ENCODE peak calls at places on chromosome 17, in ten cellular contexts. One of them, this sample, is unnamed.

GRCh38 chr17:58252141-58252540 is 13.8 kb downstream of the LPO start:
- DNase-seq in foreskin fibroblast: no peak
- DNase-seq in AG04449: no peak
- DNase-seq in psoas muscle: no peak
- DNase-seq in fibroblast of lung: no peak
- DNase-seq in tibial nerve: no peak
- DNase-seq in fibroblast of mammary gland: no peak
- DNase-seq in mucosa of descending colon: no peak
- DNase-seq in MM.1S: no peak
- DNase-seq in brain microvascular endothelial cell: no peak
- DNase-seq in this sample: no peak

GRCh38 chr17:13688716-13689115 is 87.0 kb upstream of the HS3ST3A1 start:
- DNase-seq in foreskin fibroblast: no peak
- DNase-seq in AG04449: no peak
- DNase-seq in psoas muscle: no peak
- DNase-seq in fibroblast of lung: no peak
- DNase-seq in tibial nerve: no peak
- DNase-seq in fibroblast of mammary gland: no peak
- DNase-seq in mucosa of descending colon: no peak
- DNase-seq in MM.1S: no peak
- DNase-seq in brain microvascular endothelial cell: no peak
- DNase-seq in this sample: no peak

GRCh38 chr17:10063730-10064221 is 134.6 kb downstream of the GAS7 start:
- DNase-seq in foreskin fibroblast: peak
- DNase-seq in AG04449: no peak
- DNase-seq in psoas muscle: no peak
- DNase-seq in fibroblast of lung: no peak
- DNase-seq in tibial nerve: no peak
- DNase-seq in fibroblast of mammary gland: no peak
- DNase-seq in mucosa of descending colon: peak
- DNase-seq in MM.1S: no peak
- DNase-seq in brain microvascular endothelial cell: no peak
- DNase-seq in this sample: no peak

GRCh38 chr17:44159519-44160210 is 10.8 kb upstream of the ASB16 start:
- DNase-seq in foreskin fibroblast: no peak
- DNase-seq in AG04449: no peak
- DNase-seq in psoas muscle: no peak
- DNase-seq in fibroblast of lung: no peak
- DNase-seq in tibial nerve: no peak
- DNase-seq in fibroblast of mammary gland: peak
- DNase-seq in mucosa of descending colon: no peak
- DNase-seq in MM.1S: no peak
- DNase-seq in brain microvascular endothelial cell: peak
- DNase-seq in this sample: no peak

GRCh38 chr17:20008242-20009051 is 712 bp upstream of the SPECC1 start:
- DNase-seq in foreskin fibroblast: no peak
- DNase-seq in AG04449: no peak
- DNase-seq in psoas muscle: no peak
- DNase-seq in fibroblast of lung: peak
- DNase-seq in tibial nerve: no peak
- DNase-seq in fibroblast of mammary gland: peak
- DNase-seq in mucosa of descending colon: peak
- DNase-seq in MM.1S: no peak
- DNase-seq in brain microvascular endothelial cell: no peak
- DNase-seq in this sample: no peak

GRCh38 chr17:7095642-7096041 is 15.6 kb upstream of the CLEC10A start:
- DNase-seq in foreskin fibroblast: no peak
- DNase-seq in AG04449: no peak
- DNase-seq in psoas muscle: no peak
- DNase-seq in fibroblast of lung: no peak
- DNase-seq in tibial nerve: no peak
- DNase-seq in fibroblast of mammary gland: no peak
- DNase-seq in mucosa of descending colon: no peak
- DNase-seq in MM.1S: no peak
- DNase-seq in brain microvascular endothelial cell: no peak
- DNase-seq in this sample: no peak

GRCh38 chr17:64040201-64040600 is 19.8 kb upstream of the ICAM2 start:
- DNase-seq in foreskin fibroblast: no peak
- DNase-seq in AG04449: no peak
- DNase-seq in psoas muscle: no peak
- DNase-seq in fibroblast of lung: no peak
- DNase-seq in tibial nerve: no peak
- DNase-seq in fibroblast of mammary gland: no peak
- DNase-seq in mucosa of descending colon: no peak
- DNase-seq in MM.1S: no peak
- DNase-seq in brain microvascular endothelial cell: no peak
- DNase-seq in this sample: no peak

GRCh38 chr17:19447085-19447583 is 36.1 kb downstream of the RNF112 start:
- DNase-seq in foreskin fibroblast: peak
- DNase-seq in AG04449: peak
- DNase-seq in psoas muscle: peak
- DNase-seq in fibroblast of lung: peak
- DNase-seq in tibial nerve: peak
- DNase-seq in fibroblast of mammary gland: peak
- DNase-seq in mucosa of descending colon: no peak
- DNase-seq in MM.1S: peak
- DNase-seq in brain microvascular endothelial cell: peak
- DNase-seq in this sample: no peak

GRCh38 chr17:63774982-63775290 is 966 bp downstream of the DDX42 start:
- DNase-seq in foreskin fibroblast: no peak
- DNase-seq in AG04449: no peak
- DNase-seq in psoas muscle: no peak
- DNase-seq in fibroblast of lung: peak
- DNase-seq in tibial nerve: no peak
- DNase-seq in fibroblast of mammary gland: no peak
- DNase-seq in mucosa of descending colon: no peak
- DNase-seq in MM.1S: peak
- DNase-seq in brain microvascular endothelial cell: no peak
- DNase-seq in this sample: no peak

GRCh38 chr17:64147110-64148016 is 17.4 kb upstream of the ERN1 start:
- DNase-seq in foreskin fibroblast: no peak
- DNase-seq in AG04449: no peak
- DNase-seq in psoas muscle: no peak
- DNase-seq in fibroblast of lung: peak
- DNase-seq in tibial nerve: no peak
- DNase-seq in fibroblast of mammary gland: peak
- DNase-seq in mucosa of descending colon: no peak
- DNase-seq in MM.1S: peak
- DNase-seq in brain microvascular endothelial cell: no peak
- DNase-seq in this sample: no peak

GRCh38 chr17:309361-309888 is 43.2 kb downstream of the RPH3AL start:
- DNase-seq in foreskin fibroblast: no peak
- DNase-seq in AG04449: no peak
- DNase-seq in psoas muscle: no peak
- DNase-seq in fibroblast of lung: peak
- DNase-seq in tibial nerve: no peak
- DNase-seq in fibroblast of mammary gland: no peak
- DNase-seq in mucosa of descending colon: no peak
- DNase-seq in MM.1S: no peak
- DNase-seq in brain microvascular endothelial cell: no peak
- DNase-seq in this sample: peak

GRCh38 chr17:4220655-4221054 is 43.1 kb downstream of the ANKFY1 start:
- DNase-seq in foreskin fibroblast: peak
- DNase-seq in AG04449: no peak
- DNase-seq in psoas muscle: no peak
- DNase-seq in fibroblast of lung: no peak
- DNase-seq in tibial nerve: no peak
- DNase-seq in fibroblast of mammary gland: peak
- DNase-seq in mucosa of descending colon: no peak
- DNase-seq in MM.1S: no peak
- DNase-seq in brain microvascular endothelial cell: no peak
- DNase-seq in this sample: no peak

GRCh38 chr17:42179911-42180410 is 981 bp downstream of the KCNH4 start:
- DNase-seq in foreskin fibroblast: no peak
- DNase-seq in AG04449: no peak
- DNase-seq in psoas muscle: peak
- DNase-seq in fibroblast of lung: peak
- DNase-seq in tibial nerve: no peak
- DNase-seq in fibroblast of mammary gland: peak
- DNase-seq in mucosa of descending colon: peak
- DNase-seq in MM.1S: no peak
- DNase-seq in brain microvascular endothelial cell: no peak
- DNase-seq in this sample: peak

GRCh38 chr17:72590382-72590781 is 469.6 kb downstream of the SOX9 start:
- DNase-seq in foreskin fibroblast: peak
- DNase-seq in AG04449: no peak
- DNase-seq in psoas muscle: no peak
- DNase-seq in fibroblast of lung: peak
- DNase-seq in tibial nerve: no peak
- DNase-seq in fibroblast of mammary gland: peak
- DNase-seq in mucosa of descending colon: no peak
- DNase-seq in MM.1S: no peak
- DNase-seq in brain microvascular endothelial cell: peak
- DNase-seq in this sample: no peak
- H3K4me3 ChIP-seq in foreskin fibroblast: peak
- H3K4me3 ChIP-seq in AG04449: peak
- H3K4me3 ChIP-seq in psoas muscle: no peak
- H3K4me3 ChIP-seq in fibroblast of lung: peak
- H3K4me3 ChIP-seq in tibial nerve: peak
- H3K4me3 ChIP-seq in fibroblast of mammary gland: peak
- H3K4me3 ChIP-seq in mucosa of descending colon: no peak
- H3K4me3 ChIP-seq in MM.1S: peak
- H3K4me3 ChIP-seq in brain microvascular endothelial cell: peak
- H3K4me3 ChIP-seq in this sample: no peak

GRCh38 chr17:45428050-45428953 is 4.4 kb downstream of the ARHGAP27 start:
- DNase-seq in foreskin fibroblast: peak
- DNase-seq in AG04449: no peak
- DNase-seq in psoas muscle: peak
- DNase-seq in fibroblast of lung: peak
- DNase-seq in tibial nerve: peak
- DNase-seq in fibroblast of mammary gland: peak
- DNase-seq in mucosa of descending colon: peak
- DNase-seq in MM.1S: peak
- DNase-seq in brain microvascular endothelial cell: peak
- DNase-seq in this sample: no peak
- H3K4me3 ChIP-seq in foreskin fibroblast: no peak
- H3K4me3 ChIP-seq in AG04449: no peak
- H3K4me3 ChIP-seq in psoas muscle: peak
- H3K4me3 ChIP-seq in fibroblast of lung: no peak
- H3K4me3 ChIP-seq in tibial nerve: no peak
- H3K4me3 ChIP-seq in fibroblast of mammary gland: no peak
- H3K4me3 ChIP-seq in mucosa of descending colon: no peak
- H3K4me3 ChIP-seq in MM.1S: peak
- H3K4me3 ChIP-seq in brain microvascular endothelial cell: no peak
- H3K4me3 ChIP-seq in this sample: no peak

DNA sequence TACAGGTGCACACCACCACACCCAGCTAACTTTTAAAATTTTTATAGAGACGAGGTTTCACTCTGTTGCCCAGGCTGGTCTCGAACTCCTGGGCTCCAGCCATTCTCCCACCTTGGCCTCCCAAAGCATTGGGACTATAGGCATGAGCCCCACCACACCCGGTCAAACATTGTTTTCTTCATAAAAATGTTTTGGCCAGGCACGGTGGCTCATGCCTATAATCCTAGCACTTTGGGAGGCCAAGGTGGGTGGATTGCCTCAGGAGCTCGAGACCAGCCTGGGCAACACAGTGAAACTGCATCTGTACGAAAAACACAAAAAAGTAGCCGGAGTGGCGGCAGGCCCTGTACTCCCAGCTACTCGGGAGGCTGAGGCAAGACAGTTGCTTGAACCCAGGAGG is 12.1 kb downstream of the TMC6 start:
- DNase-seq in foreskin fibroblast: no peak
- DNase-seq in AG04449: no peak
- DNase-seq in psoas muscle: no peak
- DNase-seq in fibroblast of lung: no peak
- DNase-seq in tibial nerve: no peak
- DNase-seq in fibroblast of mammary gland: no peak
- DNase-seq in mucosa of descending colon: no peak
- DNase-seq in MM.1S: no peak
- DNase-seq in brain microvascular endothelial cell: no peak
- DNase-seq in this sample: no peak
- H3K4me3 ChIP-seq in foreskin fibroblast: no peak
- H3K4me3 ChIP-seq in AG04449: no peak
- H3K4me3 ChIP-seq in psoas muscle: no peak
- H3K4me3 ChIP-seq in fibroblast of lung: no peak
- H3K4me3 ChIP-seq in tibial nerve: no peak
- H3K4me3 ChIP-seq in fibroblast of mammary gland: no peak
- H3K4me3 ChIP-seq in mucosa of descending colon: no peak
- H3K4me3 ChIP-seq in MM.1S: no peak
- H3K4me3 ChIP-seq in brain microvascular endothelial cell: no peak
- H3K4me3 ChIP-seq in this sample: no peak

GRCh38 chr17:50052822-50053653 is 2.9 kb upstream of the ITGA3 start:
- DNase-seq in foreskin fibroblast: no peak
- DNase-seq in AG04449: no peak
- DNase-seq in psoas muscle: no peak
- DNase-seq in fibroblast of lung: peak
- DNase-seq in tibial nerve: no peak
- DNase-seq in fibroblast of mammary gland: no peak
- DNase-seq in mucosa of descending colon: no peak
- DNase-seq in MM.1S: no peak
- DNase-seq in brain microvascular endothelial cell: no peak
- DNase-seq in this sample: no peak
- H3K4me3 ChIP-seq in foreskin fibroblast: no peak
- H3K4me3 ChIP-seq in AG04449: no peak
- H3K4me3 ChIP-seq in psoas muscle: no peak
- H3K4me3 ChIP-seq in fibroblast of lung: no peak
- H3K4me3 ChIP-seq in tibial nerve: no peak
- H3K4me3 ChIP-seq in fibroblast of mammary gland: no peak
- H3K4me3 ChIP-seq in mucosa of descending colon: no peak
- H3K4me3 ChIP-seq in MM.1S: no peak
- H3K4me3 ChIP-seq in brain microvascular endothelial cell: no peak
- H3K4me3 ChIP-seq in this sample: no peak

DNA sequence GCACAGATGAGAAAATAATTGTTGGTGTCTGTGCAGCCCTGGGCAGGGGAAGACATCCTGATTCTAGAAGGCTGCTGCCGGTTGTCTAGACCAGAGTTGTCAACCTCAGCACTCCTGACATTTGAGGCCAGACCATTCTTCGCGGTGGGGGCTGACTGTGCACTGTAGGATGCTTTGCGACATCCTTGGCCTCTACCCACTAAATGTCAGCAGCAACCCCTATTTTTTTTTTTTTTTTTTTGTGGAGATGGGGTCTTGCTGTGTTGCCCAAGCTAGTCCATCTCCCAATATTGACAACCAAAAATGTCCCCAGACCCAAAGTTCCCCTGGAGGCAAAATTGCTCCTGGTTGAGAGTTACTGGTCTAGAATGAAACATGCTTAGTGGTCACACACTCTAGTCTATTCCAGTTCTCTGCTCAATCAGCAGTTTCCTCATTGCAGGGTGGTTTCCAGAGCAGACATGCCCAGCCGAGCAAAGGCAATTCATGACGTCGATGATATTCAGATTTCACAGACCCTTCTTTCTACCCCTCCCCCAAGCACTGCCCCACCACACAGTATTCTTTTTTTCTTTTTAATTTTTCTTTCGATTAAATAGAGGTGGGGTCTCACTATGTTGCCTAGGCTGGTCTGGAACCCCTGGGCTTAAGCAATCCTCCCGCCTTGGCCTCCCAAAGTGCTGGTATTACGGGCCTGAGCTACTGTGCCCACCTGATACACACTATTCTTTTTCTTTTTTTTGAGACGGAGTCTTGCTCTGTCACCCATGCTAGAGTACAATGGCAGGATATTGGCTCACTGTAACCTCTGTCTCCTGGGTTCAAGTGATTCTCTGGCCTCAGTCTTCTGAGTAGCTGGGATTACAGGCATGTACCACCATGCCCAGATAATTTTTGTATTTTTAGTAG is 9.0 kb downstream of the C17orf99 start:
- DNase-seq in foreskin fibroblast: no peak
- DNase-seq in AG04449: no peak
- DNase-seq in psoas muscle: no peak
- DNase-seq in fibroblast of lung: no peak
- DNase-seq in tibial nerve: no peak
- DNase-seq in fibroblast of mammary gland: no peak
- DNase-seq in mucosa of descending colon: no peak
- DNase-seq in MM.1S: peak
- DNase-seq in brain microvascular endothelial cell: no peak
- DNase-seq in this sample: no peak
- H3K4me3 ChIP-seq in foreskin fibroblast: no peak
- H3K4me3 ChIP-seq in AG04449: no peak
- H3K4me3 ChIP-seq in psoas muscle: no peak
- H3K4me3 ChIP-seq in fibroblast of lung: no peak
- H3K4me3 ChIP-seq in tibial nerve: no peak
- H3K4me3 ChIP-seq in fibroblast of mammary gland: no peak
- H3K4me3 ChIP-seq in mucosa of descending colon: no peak
- H3K4me3 ChIP-seq in MM.1S: no peak
- H3K4me3 ChIP-seq in brain microvascular endothelial cell: no peak
- H3K4me3 ChIP-seq in this sample: no peak